ENCODE peak calls at places on chromosome 12, in nine cellular contexts. C is ovary, N is heart left ventricle, Z is breast epithelium, R is transverse colon, T is suprapubic skin, O is uterus, X is A549, S is IMR-90. K is an unnamed sample.

GRCh38 chr12:126069549-126070165 is 1004.4 kb downstream of the AACS start:
- DNase-seq in R (peak; percentile 18), X (peak; percentile 68), C (no peak), N (no peak), S (peak; percentile 13), O (no peak), Z (no peak), T (no peak), K (peak; percentile 2)

GRCh38 chr12:107891967-107892366 is 117.5 kb downstream of the ASCL4 start:
- DNase-seq in C (no peak), X (peak; percentile 24), R (no peak), O (no peak), Z (no peak), S (peak; percentile 4), N (no peak), T (no peak), K (peak; percentile 14)

GRCh38 chr12:32084017-32084688 is 22.5 kb upstream of the BICD1 start:
- DNase-seq in C (no peak), S (no peak), Z (no peak), X (no peak), R (no peak), N (no peak), O (no peak), T (no peak), K (no peak)

GRCh38 chr12:16121953-16122352 is 155.5 kb downstream of the SLC15A5 start:
- DNase-seq in R (no peak), S (no peak), X (no peak), T (no peak), C (no peak), Z (no peak), O (no peak), N (no peak), K (no peak)

GRCh38 chr12:60335765-60336164 is 739.9 kb downstream of the SLC16A7 start:
- DNase-seq in S (peak; percentile 67), R (no peak), N (no peak), Z (no peak), C (no peak), O (no peak), T (no peak), X (peak; percentile 21), K (peak; percentile 64)

GRCh38 chr12:78584695-78585094 is 279.9 kb upstream of the SYT1 start:
- DNase-seq in N (no peak), X (peak; percentile 55), O (no peak), Z (no peak), C (no peak), S (peak; percentile 6), R (no peak), T (no peak), K (no peak)

GRCh38 chr12:29516431-29516875 is 19.0 kb upstream of the OVCH1 start:
- DNase-seq in O (no peak), C (no peak), Z (no peak), X (no peak), N (no peak), S (peak; percentile 68), T (no peak), R (no peak), K (peak; percentile 1)

GRCh38 chr12:82904219-82904795 is 217.6 kb downstream of the TMTC2 start:
- DNase-seq in T (no peak), Z (no peak), R (no peak), S (peak; percentile 2), C (no peak), N (no peak), O (no peak), X (no peak), K (no peak)

GRCh38 chr12:3728686-3729085 is 24.2 kb downstream of the CRACR2A start:
- DNase-seq in X (no peak), C (no peak), S (no peak), Z (no peak), R (no peak), T (no peak), O (no peak), N (no peak), K (no peak)

GRCh38 chr12:18946106-18946505 is 183.4 kb upstream of the PLEKHA5 start:
- DNase-seq in T (no peak), Z (no peak), S (no peak), N (no peak), R (no peak), X (no peak), O (no peak), C (no peak), K (no peak)

GRCh38 chr12:57001448-57001906 is 4.9 kb downstream of the ZBTB39 start:
- DNase-seq in O (peak; percentile 57), C (peak; percentile 52), T (peak; percentile 78), N (peak; percentile 61), X (peak; percentile 75), Z (peak; percentile 21), S (peak; percentile 60), R (peak; percentile 80), K (peak; percentile 76)

GRCh38 chr12:43444940-43445564 is 107.0 kb downstream of the ADAMTS20 start:
- DNase-seq in S (peak; percentile 59), Z (no peak), N (no peak), O (peak; percentile 30), T (no peak), X (peak; percentile 70), C (no peak), R (peak; percentile 17), K (peak; percentile 76)

GRCh38 chr12:130487636-130488035 is 149.9 kb downstream of the PIWIL1 start:
- DNase-seq in N (no peak), T (no peak), Z (no peak), O (no peak), C (no peak), X (no peak), S (no peak), R (no peak), K (no peak)

GRCh38 chr12:41772478-41772877 is 372.2 kb downstream of the GXYLT1 start:
- DNase-seq in O (no peak), C (no peak), X (no peak), N (no peak), Z (no peak), R (no peak), S (no peak), T (no peak), K (no peak)

DNA sequence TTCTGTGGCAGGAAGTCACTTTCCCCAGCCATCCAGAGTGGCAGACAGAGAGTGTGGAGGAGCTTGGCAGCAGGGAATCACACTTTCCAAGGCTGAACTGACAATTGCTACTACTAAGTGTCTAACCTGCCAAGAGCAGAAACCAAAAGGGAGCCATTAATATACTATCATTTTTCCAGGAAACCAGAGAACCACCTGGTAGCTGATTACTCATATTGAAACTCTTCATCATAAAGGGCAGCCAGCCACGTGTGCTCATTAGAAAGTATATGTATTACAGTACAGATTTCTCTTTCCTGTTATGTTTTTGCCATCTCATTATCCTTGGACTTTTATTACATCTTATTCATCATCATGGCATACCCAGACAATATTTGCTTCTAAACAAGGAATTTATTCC is 374.9 kb downstream of the GXYLT1 start:
- DNase-seq in S (no peak), T (no peak), O (no peak), N (no peak), C (no peak), X (no peak), Z (no peak), R (no peak), K (no peak)
- H3K27ac ChIP-seq in S (no peak overlapping the region), T (no peak overlapping the region), O (no peak overlapping the region), N (no peak overlapping the region), C (no peak overlapping the region), X (no peak overlapping the region), Z (no peak overlapping the region), R (no peak overlapping the region), K (no peak overlapping the region)

DNA sequence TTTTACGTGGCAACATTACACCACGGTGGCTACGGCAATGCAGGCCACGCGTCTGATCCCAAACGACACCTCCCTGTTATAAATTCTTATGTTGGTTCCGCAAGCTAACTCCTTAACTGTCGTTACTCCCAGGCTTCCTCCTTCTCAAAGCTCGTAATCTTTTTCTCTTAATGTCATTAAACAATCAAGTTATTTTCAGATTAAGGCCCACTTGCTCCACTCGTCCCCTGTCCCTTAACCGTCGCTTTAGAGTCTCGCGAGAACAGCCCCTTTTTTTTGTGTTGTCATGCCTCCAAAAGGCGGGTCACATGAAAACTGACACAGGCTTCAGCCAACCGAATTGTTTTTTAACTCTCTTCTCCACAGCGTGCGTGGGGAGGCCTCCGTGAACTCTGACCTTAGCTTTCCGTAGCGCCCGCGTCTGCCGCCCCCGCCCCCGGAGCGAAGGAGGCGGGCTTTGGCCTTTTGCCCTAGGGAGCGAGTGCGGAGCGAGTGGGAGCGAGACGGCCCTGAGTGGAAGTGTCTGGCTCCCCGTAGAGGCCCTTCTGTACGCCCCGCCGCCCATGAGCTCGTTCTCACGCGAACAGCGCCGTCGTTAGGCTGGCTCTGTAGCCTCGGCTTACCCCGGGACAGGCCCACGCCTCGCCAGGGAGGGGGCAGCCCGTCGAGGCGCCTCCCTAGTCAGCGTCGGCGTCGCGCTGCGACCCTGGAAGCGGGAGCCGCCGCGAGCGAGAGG is at the start of gene CAND1:
- DNase-seq in R (peak; percentile 97), X (peak; percentile 99), Z (peak; percentile 98), O (peak; percentile 98), T (peak; percentile 97), C (peak; percentile 99), N (peak; percentile 98), S (peak; percentile 99), K (peak; percentile 99)
- TF ChIP-seq POLR2A in R (peak; percentile 86), X (peak; percentile 73), Z (peak; percentile 74), O (peak; percentile 91), T (peak; percentile 77), C (peak; percentile 81), N (no peak), S (peak; percentile 92), K (peak; percentile 41)

DNA sequence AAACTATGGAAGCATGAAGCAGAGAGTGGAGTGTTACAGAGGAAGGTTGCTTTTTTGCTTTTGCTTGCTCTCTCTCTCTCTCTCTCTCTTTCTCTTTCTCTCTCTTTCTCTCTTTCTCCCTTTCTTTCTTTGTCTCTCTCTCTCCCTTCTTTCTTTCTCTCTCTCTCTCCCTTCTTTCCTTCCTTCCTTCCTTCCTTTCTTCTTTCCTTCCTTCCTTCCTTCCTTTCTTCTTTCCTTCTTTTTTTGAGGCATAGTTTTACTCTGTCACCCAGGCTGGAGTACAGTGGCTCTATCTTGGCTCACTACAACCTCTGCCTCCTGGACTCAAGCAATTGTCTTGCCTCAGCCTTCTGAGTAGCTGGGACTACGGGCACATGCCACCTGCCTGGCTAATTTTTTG is 7.6 kb downstream of the ARHGDIB start:
- DNase-seq in R (no peak), X (no peak), O (no peak), S (no peak), T (no peak), C (no peak), Z (no peak), N (no peak), K (no peak)
- H3K27ac ChIP-seq in R (peak overlapping the region; percentile 78), X (no peak overlapping the region), O (peak overlapping the region; percentile 93), S (no peak overlapping the region), T (peak overlapping the region; percentile 1), C (no peak overlapping the region), Z (peak overlapping the region; percentile 92), N (peak overlapping the region; percentile 84), K (peak overlapping the region; percentile 94)

DNA sequence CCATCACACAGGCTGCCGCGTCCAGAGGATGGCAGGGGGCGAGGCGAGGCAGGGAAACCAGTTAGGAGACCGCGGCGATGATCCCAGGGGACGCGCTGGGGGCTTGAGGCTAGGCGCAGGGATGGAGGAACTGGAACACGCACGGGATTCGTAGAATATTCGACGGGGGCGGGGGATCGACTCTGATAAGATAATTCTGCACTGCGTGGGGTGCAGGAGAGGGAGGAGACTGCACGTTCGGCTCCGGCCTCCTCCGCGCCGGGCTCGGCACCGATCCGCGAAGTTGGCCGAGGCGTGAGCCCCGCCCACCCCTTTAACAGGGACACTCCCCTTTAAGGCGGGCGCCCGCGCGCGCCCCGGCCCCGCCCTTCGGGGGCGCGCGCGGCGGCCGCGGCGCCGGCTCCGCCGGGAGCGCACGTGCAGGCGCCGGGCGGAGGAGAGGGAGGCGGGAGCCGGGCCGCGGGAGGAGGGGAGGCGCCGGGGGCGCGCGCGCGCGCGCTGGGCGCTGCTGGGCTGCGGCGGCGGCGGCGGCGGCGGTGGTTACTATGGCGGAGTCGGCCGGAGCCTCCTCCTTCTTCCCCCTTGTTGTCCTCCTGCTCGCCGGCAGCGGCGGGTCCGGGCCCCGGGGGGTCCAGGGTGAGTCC is at the start of gene ACVR1B:
- DNase-seq in X (peak; percentile 90), N (peak; percentile 92), Z (peak; percentile 88), S (peak; percentile 90), C (peak; percentile 90), R (peak; percentile 94), O (peak; percentile 92), T (peak; percentile 95), K (peak; percentile 92)
- TF ChIP-seq POLR2A in X (peak; percentile 46), N (no peak), Z (no peak), S (no peak), C (peak; percentile 28), R (peak; percentile 58), O (peak; percentile 81), T (peak; percentile 62), K (peak; percentile 54)

K was measured in endothelial cell of umbilical vein.